ENCODE peak calls at places on chromosomes 4 and X, in eight cellular contexts. One of them, this sample, is unnamed.

GRCh38 chr4:102438873-102439614 is 62.1 kb upstream of the NFKB1 start:
- DNase-seq in transverse colon: no peak
- DNase-seq in esophagus muscularis mucosa: no peak
- DNase-seq in HepG2: peak; percentile 33
- DNase-seq in sigmoid colon: no peak
- DNase-seq in SK-N-SH: no peak
- DNase-seq in K562: no peak
- DNase-seq in suprapubic skin: no peak
- DNase-seq in this sample: no peak

GRCh38 chrX:63511361-63511760 is 160.2 kb upstream of the SPIN4 start:
- DNase-seq in transverse colon: no peak
- DNase-seq in sigmoid colon: no peak
- DNase-seq in HepG2: no peak
- DNase-seq in K562: no peak
- DNase-seq in suprapubic skin: no peak
- DNase-seq in esophagus muscularis mucosa: no peak
- DNase-seq in SK-N-SH: no peak
- DNase-seq in this sample: no peak

GRCh38 chr4:1578968-1579833 is 104.9 kb downstream of the FAM53A start:
- DNase-seq in transverse colon: peak; percentile 80
- DNase-seq in sigmoid colon: peak; percentile 92
- DNase-seq in K562: peak; percentile 81
- DNase-seq in esophagus muscularis mucosa: no peak
- DNase-seq in SK-N-SH: peak; percentile 91
- DNase-seq in suprapubic skin: peak; percentile 92
- DNase-seq in HepG2: no peak
- DNase-seq in this sample: peak; percentile 83

GRCh38 chrX:123219916-123220315 is 35.8 kb downstream of the GRIA3 start:
- DNase-seq in K562: no peak
- DNase-seq in esophagus muscularis mucosa: no peak
- DNase-seq in suprapubic skin: no peak
- DNase-seq in SK-N-SH: peak; percentile 27
- DNase-seq in HepG2: peak; percentile 11
- DNase-seq in transverse colon: no peak
- DNase-seq in sigmoid colon: no peak
- DNase-seq in this sample: no peak

GRCh38 chr4:7295917-7296660 is 103.8 kb downstream of the SORCS2 start:
- DNase-seq in esophagus muscularis mucosa: no peak
- DNase-seq in transverse colon: peak; percentile 24
- DNase-seq in suprapubic skin: no peak
- DNase-seq in sigmoid colon: no peak
- DNase-seq in HepG2: no peak
- DNase-seq in SK-N-SH: peak; percentile 82
- DNase-seq in K562: peak; percentile 35
- DNase-seq in this sample: no peak

GRCh38 chr4:7336732-7337131 is 98.0 kb downstream of the PSAPL1 start:
- DNase-seq in esophagus muscularis mucosa: no peak
- DNase-seq in K562: no peak
- DNase-seq in suprapubic skin: no peak
- DNase-seq in HepG2: no peak
- DNase-seq in transverse colon: no peak
- DNase-seq in sigmoid colon: no peak
- DNase-seq in SK-N-SH: no peak
- DNase-seq in this sample: no peak

GRCh38 chrX:55142919-55143310 is 54.1 kb downstream of the PAGE2 start:
- DNase-seq in esophagus muscularis mucosa: no peak
- DNase-seq in transverse colon: no peak
- DNase-seq in sigmoid colon: no peak
- DNase-seq in HepG2: no peak
- DNase-seq in K562: no peak
- DNase-seq in SK-N-SH: no peak
- DNase-seq in suprapubic skin: no peak
- DNase-seq in this sample: no peak

GRCh38 chr4:69858683-69859082 is 1.3 kb downstream of the SULT1E1 start:
- DNase-seq in HepG2: no peak
- DNase-seq in SK-N-SH: no peak
- DNase-seq in K562: no peak
- DNase-seq in suprapubic skin: no peak
- DNase-seq in esophagus muscularis mucosa: no peak
- DNase-seq in transverse colon: no peak
- DNase-seq in sigmoid colon: no peak
- DNase-seq in this sample: no peak

GRCh38 chr4:17636696-17637351 is 22.4 kb downstream of the MED28 start:
- DNase-seq in sigmoid colon: peak; percentile 84
- DNase-seq in suprapubic skin: peak; percentile 86
- DNase-seq in K562: peak; percentile 70
- DNase-seq in transverse colon: peak; percentile 77
- DNase-seq in SK-N-SH: peak; percentile 92
- DNase-seq in esophagus muscularis mucosa: no peak
- DNase-seq in HepG2: peak; percentile 64
- DNase-seq in this sample: peak; percentile 82

GRCh38 chr4:182089326-182089725 is 153.9 kb upstream of the TENM3 start:
- DNase-seq in HepG2: peak; percentile 10
- DNase-seq in SK-N-SH: no peak
- DNase-seq in suprapubic skin: no peak
- DNase-seq in sigmoid colon: no peak
- DNase-seq in K562: no peak
- DNase-seq in esophagus muscularis mucosa: no peak
- DNase-seq in transverse colon: no peak
- DNase-seq in this sample: no peak

GRCh38 chr4:181959121-181959520 is 284.1 kb upstream of the TENM3 start:
- DNase-seq in SK-N-SH: no peak
- DNase-seq in esophagus muscularis mucosa: no peak
- DNase-seq in sigmoid colon: no peak
- DNase-seq in K562: no peak
- DNase-seq in suprapubic skin: no peak
- DNase-seq in transverse colon: no peak
- DNase-seq in HepG2: no peak
- DNase-seq in this sample: no peak

GRCh38 chr4:99395595-99396364 is 39.4 kb downstream of the ADH7 start:
- DNase-seq in sigmoid colon: no peak
- DNase-seq in SK-N-SH: no peak
- DNase-seq in K562: no peak
- DNase-seq in suprapubic skin: no peak
- DNase-seq in HepG2: no peak
- DNase-seq in esophagus muscularis mucosa: no peak
- DNase-seq in transverse colon: no peak
- DNase-seq in this sample: no peak

GRCh38 chr4:15349426-15349825 is 78.4 kb upstream of the C1QTNF7 start:
- DNase-seq in K562: no peak
- DNase-seq in sigmoid colon: no peak
- DNase-seq in esophagus muscularis mucosa: no peak
- DNase-seq in HepG2: no peak
- DNase-seq in transverse colon: no peak
- DNase-seq in SK-N-SH: no peak
- DNase-seq in suprapubic skin: no peak
- DNase-seq in this sample: no peak

GRCh38 chr4:179344861-179345260 is 1902.6 kb upstream of the AGA start:
- DNase-seq in K562: no peak
- DNase-seq in esophagus muscularis mucosa: no peak
- DNase-seq in sigmoid colon: no peak
- DNase-seq in suprapubic skin: no peak
- DNase-seq in SK-N-SH: no peak
- DNase-seq in transverse colon: no peak
- DNase-seq in HepG2: no peak
- DNase-seq in this sample: no peak

GRCh38 chr4:29278580-29278979 is 1441.6 kb upstream of the PCDH7 start:
- DNase-seq in suprapubic skin: no peak
- DNase-seq in transverse colon: no peak
- DNase-seq in K562: no peak
- DNase-seq in sigmoid colon: no peak
- DNase-seq in esophagus muscularis mucosa: no peak
- DNase-seq in SK-N-SH: no peak
- DNase-seq in HepG2: no peak
- DNase-seq in this sample: no peak

GRCh38 chr4:176735300-176735699 is 57.4 kb downstream of the VEGFC start:
- DNase-seq in sigmoid colon: no peak
- DNase-seq in HepG2: no peak
- DNase-seq in transverse colon: no peak
- DNase-seq in K562: no peak
- DNase-seq in SK-N-SH: no peak
- DNase-seq in suprapubic skin: no peak
- DNase-seq in esophagus muscularis mucosa: no peak
- DNase-seq in this sample: no peak

GRCh38 chr4:178086324-178086723 is 644.1 kb upstream of the AGA start:
- DNase-seq in sigmoid colon: no peak
- DNase-seq in esophagus muscularis mucosa: no peak
- DNase-seq in suprapubic skin: no peak
- DNase-seq in K562: no peak
- DNase-seq in transverse colon: no peak
- DNase-seq in HepG2: peak; percentile 0
- DNase-seq in SK-N-SH: no peak
- DNase-seq in this sample: no peak

GRCh38 chrX:39260965-39261364 is 459.7 kb downstream of the MID1IP1 start:
- DNase-seq in esophagus muscularis mucosa: no peak
- DNase-seq in HepG2: no peak
- DNase-seq in suprapubic skin: no peak
- DNase-seq in K562: no peak
- DNase-seq in transverse colon: no peak
- DNase-seq in SK-N-SH: no peak
- DNase-seq in sigmoid colon: no peak
- DNase-seq in this sample: no peak

GRCh38 chr4:21885770-21886169 is 62.8 kb downstream of the KCNIP4 start:
- DNase-seq in transverse colon: no peak
- DNase-seq in K562: no peak
- DNase-seq in sigmoid colon: no peak
- DNase-seq in suprapubic skin: no peak
- DNase-seq in SK-N-SH: no peak
- DNase-seq in HepG2: no peak
- DNase-seq in esophagus muscularis mucosa: no peak
- DNase-seq in this sample: no peak

GRCh38 chrX:11190745-11191510 is 79.8 kb downstream of the HCCS start:
- DNase-seq in sigmoid colon: no peak
- DNase-seq in esophagus muscularis mucosa: no peak
- DNase-seq in SK-N-SH: no peak
- DNase-seq in HepG2: no peak
- DNase-seq in K562: no peak
- DNase-seq in suprapubic skin: no peak
- DNase-seq in transverse colon: peak; percentile 48
- DNase-seq in this sample: peak; percentile 39

GRCh38 chrX:10325606-10326005 is 168.8 kb downstream of the CLCN4 start:
- DNase-seq in HepG2: no peak
- DNase-seq in suprapubic skin: no peak
- DNase-seq in K562: no peak
- DNase-seq in SK-N-SH: no peak
- DNase-seq in transverse colon: no peak
- DNase-seq in esophagus muscularis mucosa: no peak
- DNase-seq in sigmoid colon: no peak
- DNase-seq in this sample: no peak

GRCh38 chr4:127143460-127144190 is 489.1 kb upstream of the INTU start:
- DNase-seq in suprapubic skin: no peak
- DNase-seq in transverse colon: no peak
- DNase-seq in sigmoid colon: no peak
- DNase-seq in K562: no peak
- DNase-seq in HepG2: no peak
- DNase-seq in esophagus muscularis mucosa: no peak
- DNase-seq in SK-N-SH: no peak
- DNase-seq in this sample: no peak

GRCh38 chr4:118351851-118352827 is 664 bp downstream of the PRSS12 start:
- DNase-seq in suprapubic skin: peak; percentile 80
- DNase-seq in sigmoid colon: peak; percentile 65
- DNase-seq in esophagus muscularis mucosa: no peak
- DNase-seq in HepG2: peak; percentile 4
- DNase-seq in SK-N-SH: peak; percentile 65
- DNase-seq in transverse colon: peak; percentile 65
- DNase-seq in K562: no peak
- DNase-seq in this sample: peak; percentile 51

GRCh38 chrX:11349661-11350337 is 56.6 kb downstream of the AMELX start:
- DNase-seq in HepG2: no peak
- DNase-seq in transverse colon: no peak
- DNase-seq in sigmoid colon: no peak
- DNase-seq in SK-N-SH: no peak
- DNase-seq in K562: no peak
- DNase-seq in suprapubic skin: no peak
- DNase-seq in esophagus muscularis mucosa: no peak
- DNase-seq in this sample: no peak

GRCh38 chr4:107854326-107855030 is 29.7 kb downstream of the SGMS2 start:
- DNase-seq in esophagus muscularis mucosa: no peak
- DNase-seq in K562: no peak
- DNase-seq in SK-N-SH: no peak
- DNase-seq in HepG2: no peak
- DNase-seq in suprapubic skin: no peak
- DNase-seq in sigmoid colon: no peak
- DNase-seq in transverse colon: no peak
- DNase-seq in this sample: no peak

GRCh38 chr4:20203508-20203907 is 48.2 kb upstream of the SLIT2 start:
- DNase-seq in SK-N-SH: no peak
- DNase-seq in sigmoid colon: no peak
- DNase-seq in transverse colon: no peak
- DNase-seq in HepG2: no peak
- DNase-seq in suprapubic skin: no peak
- DNase-seq in K562: no peak
- DNase-seq in esophagus muscularis mucosa: no peak
- DNase-seq in this sample: no peak

GRCh38 chr4:92529510-92529909 is 225.7 kb downstream of the GRID2 start:
- DNase-seq in SK-N-SH: no peak
- DNase-seq in sigmoid colon: no peak
- DNase-seq in HepG2: no peak
- DNase-seq in K562: no peak
- DNase-seq in transverse colon: no peak
- DNase-seq in esophagus muscularis mucosa: no peak
- DNase-seq in suprapubic skin: no peak
- DNase-seq in this sample: no peak
- TF ChIP-seq POLR2AphosphoS5 in SK-N-SH: no peak
- TF ChIP-seq POLR2AphosphoS5 in sigmoid colon: no peak
- TF ChIP-seq POLR2AphosphoS5 in HepG2: no peak
- TF ChIP-seq POLR2AphosphoS5 in K562: no peak
- TF ChIP-seq POLR2AphosphoS5 in transverse colon: no peak
- TF ChIP-seq POLR2AphosphoS5 in esophagus muscularis mucosa: no peak
- TF ChIP-seq POLR2AphosphoS5 in suprapubic skin: no peak
- TF ChIP-seq POLR2AphosphoS5 in this sample: no peak

GRCh38 chr4:8591626-8592365 is 769 bp upstream of the CPZ start:
- DNase-seq in K562: no peak
- DNase-seq in transverse colon: no peak
- DNase-seq in SK-N-SH: no peak
- DNase-seq in suprapubic skin: no peak
- DNase-seq in esophagus muscularis mucosa: no peak
- DNase-seq in sigmoid colon: no peak
- DNase-seq in HepG2: no peak
- DNase-seq in this sample: no peak
- TF ChIP-seq EP300 in K562: no peak
- TF ChIP-seq EP300 in transverse colon: no peak
- TF ChIP-seq EP300 in SK-N-SH: no peak
- TF ChIP-seq EP300 in suprapubic skin: no peak
- TF ChIP-seq EP300 in esophagus muscularis mucosa: no peak
- TF ChIP-seq EP300 in sigmoid colon: no peak
- TF ChIP-seq EP300 in HepG2: no peak
- TF ChIP-seq EP300 in this sample: no peak

GRCh38 chrX:53669258-53669657 is 17.3 kb downstream of the HUWE1 start:
- DNase-seq in SK-N-SH: no peak
- DNase-seq in transverse colon: no peak
- DNase-seq in esophagus muscularis mucosa: no peak
- DNase-seq in sigmoid colon: no peak
- DNase-seq in suprapubic skin: no peak
- DNase-seq in HepG2: no peak
- DNase-seq in K562: no peak
- DNase-seq in this sample: no peak

GRCh38 chrX:53666171-53666570 is 20.3 kb downstream of the HUWE1 start:
- DNase-seq in sigmoid colon: no peak
- DNase-seq in K562: no peak
- DNase-seq in SK-N-SH: no peak
- DNase-seq in esophagus muscularis mucosa: no peak
- DNase-seq in HepG2: no peak
- DNase-seq in suprapubic skin: no peak
- DNase-seq in transverse colon: no peak
- DNase-seq in this sample: no peak
- H3K4me1 ChIP-seq in sigmoid colon: peaks cover 29% of the 10 kb centered on the region
- H3K4me1 ChIP-seq in K562: no peaks in the 10 kb centered on the region
- H3K4me1 ChIP-seq in SK-N-SH: no peaks in the 10 kb centered on the region
- H3K4me1 ChIP-seq in esophagus muscularis mucosa: peaks cover 29% of the 10 kb centered on the region
- H3K4me1 ChIP-seq in HepG2: no peaks in the 10 kb centered on the region
- H3K4me1 ChIP-seq in suprapubic skin: no peaks in the 10 kb centered on the region
- H3K4me1 ChIP-seq in transverse colon: peaks cover 16% of the 10 kb centered on the region
- H3K4me1 ChIP-seq in this sample: peaks cover 10% of the 10 kb centered on the region

GRCh38 chrX:41923257-41923924 is at the start of gene CASK:
- DNase-seq in transverse colon: peak; percentile 94
- DNase-seq in K562: peak; percentile 95
- DNase-seq in suprapubic skin: peak; percentile 92
- DNase-seq in HepG2: peak; percentile 78
- DNase-seq in SK-N-SH: peak; percentile 93
- DNase-seq in esophagus muscularis mucosa: peak; percentile 95
- DNase-seq in sigmoid colon: peak; percentile 96
- DNase-seq in this sample: peak; percentile 94
- TF ChIP-seq POLR2AphosphoS5 in transverse colon: peak; percentile 57
- TF ChIP-seq POLR2AphosphoS5 in K562: no peak
- TF ChIP-seq POLR2AphosphoS5 in suprapubic skin: no peak
- TF ChIP-seq POLR2AphosphoS5 in HepG2: no peak
- TF ChIP-seq POLR2AphosphoS5 in SK-N-SH: no peak
- TF ChIP-seq POLR2AphosphoS5 in esophagus muscularis mucosa: peak; percentile 74
- TF ChIP-seq POLR2AphosphoS5 in sigmoid colon: peak; percentile 79
- TF ChIP-seq POLR2AphosphoS5 in this sample: peak; percentile 52

This sample was measured in stomach.